ENCODE peak calls at places on chromosome 16, in four cellular contexts. I, Z, M and E are unnamed samples.

GRCh38 chr16:912684-913613 is 57.8 kb downstream of the LMF1 start:
- DNase-seq in I (no peak), Z (no peak), M (no peak), E (no peak)

GRCh38 chr16:30875881-30876791 is 17.7 kb downstream of the BCL7C start:
- DNase-seq in I (no peak), Z (no peak), M (no peak), E (no peak)

GRCh38 chr16:1108299-1109252 is 12.5 kb upstream of the C1QTNF8 start:
- DNase-seq in I (no peak), Z (peak), M (no peak), E (no peak)

GRCh38 chr16:50152386-50152806 is 710 bp upstream of the TENT4B start:
- DNase-seq in I (no peak), Z (peak), M (peak), E (peak)

GRCh38 chr16:85612801-85613608 is at the start of gene GSE1:
- DNase-seq in I (peak), Z (peak), M (peak), E (peak)

GRCh38 chr16:49620158-49620867 is 235.6 kb downstream of the ZNF423 start:
- DNase-seq in I (no peak), Z (peak), M (no peak), E (no peak)

GRCh38 chr16:10601444-10602401 is 21.3 kb upstream of the EMP2 start:
- DNase-seq in I (no peak), Z (peak), M (no peak), E (no peak)

GRCh38 chr16:88824256-88825077 is 12.7 kb upstream of the APRT start:
- DNase-seq in I (no peak), Z (no peak), M (no peak), E (no peak)

GRCh38 chr16:22346463-22346862 is 28.0 kb downstream of the CDR2 start:
- DNase-seq in I (no peak), Z (peak), M (no peak), E (no peak)

GRCh38 chr16:54437921-54438320 is 151.3 kb upstream of the IRX3 start:
- DNase-seq in I (no peak), Z (no peak), M (no peak), E (no peak)

GRCh38 chr16:5175263-5175662 is 77.7 kb upstream of the EEF2KMT start:
- DNase-seq in I (no peak), Z (no peak), M (no peak), E (no peak)

GRCh38 chr16:48299471-48299870 is 52.1 kb upstream of the ABCC11 start:
- DNase-seq in I (no peak), Z (no peak), M (no peak), E (no peak)

GRCh38 chr16:19835989-19836421 is 48.6 kb downstream of the GPRC5B start:
- DNase-seq in I (no peak), Z (no peak), M (no peak), E (no peak)

GRCh38 chr16:89352091-89352681 is 134.7 kb downstream of the ZNF778 start:
- DNase-seq in I (no peak), Z (no peak), M (no peak), E (no peak)

GRCh38 chr16:74751658-74752057 is 23.0 kb downstream of the FA2H start:
- DNase-seq in I (no peak), Z (no peak), M (no peak), E (no peak)

GRCh38 chr16:893360-893759 is 77.4 kb downstream of the LMF1 start:
- DNase-seq in I (no peak), Z (no peak), M (no peak), E (no peak)

GRCh38 chr16:79047337-79047736 is 553.2 kb downstream of the MAF start:
- DNase-seq in I (no peak), Z (no peak), M (no peak), E (no peak)

GRCh38 chr16:85157813-85158701 is 45.8 kb upstream of the CIBAR2 start:
- DNase-seq in I (no peak), Z (no peak), M (peak), E (no peak)

GRCh38 chr16:84985079-84986065 is 26.0 kb downstream of the ZDHHC7 start:
- DNase-seq in I (no peak), Z (no peak), M (no peak), E (no peak)

GRCh38 chr16:66401610-66402009 is 25.5 kb upstream of the BEAN1 start:
- DNase-seq in I (no peak), Z (no peak), M (no peak), E (no peak)

GRCh38 chr16:50702725-50703124 is 9.3 kb downstream of the NOD2 start:
- DNase-seq in I (no peak), Z (no peak), M (no peak), E (no peak)

GRCh38 chr16:2237076-2237551 is 870 bp downstream of the DNASE1L2 start:
- DNase-seq in I (no peak), Z (no peak), M (no peak), E (no peak)

GRCh38 chr16:79194291-79194690 is 406.2 kb downstream of the MAF start:
- DNase-seq in I (no peak), Z (no peak), M (no peak), E (no peak)

GRCh38 chr16:50065624-50066481 is at the start of gene HEATR3:
- DNase-seq in I (peak), Z (peak), M (peak), E (peak)

GRCh38 chr16:19513377-19514053 is 8.4 kb downstream of the GDE1 start:
- DNase-seq in I (no peak), Z (no peak), M (no peak), E (no peak)